ENCODE peak calls at places on chromosomes 1 and 21, in eight cellular contexts. R is posterior cingulate gyrus; G is hepatic stellate cell; B is RWPE2; I is GM04503; Y is heart right ventricle; A is occipital lobe; S is activated naive CD4-positive, alpha-beta T cell treated with anti-CD3 and anti-CD28 coated beads, Interleukin-2, amount 50 U/mL, for 72 hours. X is an unnamed sample.

GRCh38 chr1:231776006-231776707 is 149.6 kb downstream of the DISC1 start:
- DNase-seq in R (no peak), G (peak; percentile 72), B (no peak), I (peak; percentile 79), Y (no peak), A (no peak), S (no peak), X (peak; percentile 23)

GRCh38 chr1:31952825-31953220 is 14.7 kb upstream of the PTP4A2 start:
- DNase-seq in R (no peak), G (no peak), B (no peak), I (no peak), Y (no peak), A (no peak), S (no peak), X (no peak)

GRCh38 chr21:41769106-41769505 is 2.3 kb upstream of the RIPK4 start:
- DNase-seq in R (no peak), G (no peak), B (no peak), I (no peak), Y (no peak), A (no peak), S (no peak), X (no peak)

GRCh38 chr1:1287288-1288110 is 7.3 kb downstream of the SCNN1D start:
- DNase-seq in R (no peak), G (no peak), B (no peak), I (no peak), Y (peak; percentile 7), A (no peak), S (no peak), X (peak; percentile 31)

GRCh38 chr1:229664133-229664689 is 38.2 kb downstream of the URB2 start:
- DNase-seq in R (peak; percentile 54), G (no peak), B (peak; percentile 45), I (no peak), Y (peak; percentile 13), A (no peak), S (peak; percentile 93), X (no peak)

GRCh38 chr1:93178418-93178817 is 1.8 kb downstream of the TMED5 start:
- DNase-seq in R (no peak), G (no peak), B (no peak), I (no peak), Y (no peak), A (no peak), S (no peak), X (no peak)

GRCh38 chr1:109370712-109371270 is 26.9 kb downstream of the SORT1 start:
- DNase-seq in R (no peak), G (peak; percentile 76), B (no peak), I (peak; percentile 80), Y (no peak), A (no peak), S (no peak), X (no peak)

GRCh38 chr1:119367332-119368124 is 1.1 kb upstream of the HAO2 start:
- DNase-seq in R (no peak), G (peak; percentile 38), B (no peak), I (no peak), Y (no peak), A (no peak), S (no peak), X (no peak)

GRCh38 chr1:234286206-234286605 is 87.0 kb upstream of the COA6 start:
- DNase-seq in R (no peak), G (no peak), B (no peak), I (no peak), Y (no peak), A (no peak), S (no peak), X (no peak)

GRCh38 chr1:51555866-51556619 is 37.0 kb upstream of the EPS15 start:
- DNase-seq in R (no peak), G (peak; percentile 44), B (no peak), I (no peak), Y (no peak), A (no peak), S (no peak), X (no peak)

GRCh38 chr1:31238986-31239613 is 587 bp downstream of the NKAIN1 start:
- DNase-seq in R (peak; percentile 58), G (no peak), B (no peak), I (no peak), Y (no peak), A (peak; percentile 26), S (no peak), X (peak; percentile 82)

GRCh38 chr1:171653796-171654704 is 1.6 kb upstream of the MYOC start:
- DNase-seq in R (no peak), G (peak; percentile 27), B (no peak), I (peak; percentile 75), Y (no peak), A (no peak), S (no peak), X (no peak)

GRCh38 chr1:18807334-18808063 is 52.0 kb downstream of the TAS1R2 start:
- DNase-seq in R (no peak), G (no peak), B (no peak), I (no peak), Y (no peak), A (no peak), S (no peak), X (no peak)

GRCh38 chr1:98723574-98723973 is 62.1 kb downstream of the SNX7 start:
- DNase-seq in R (no peak), G (no peak), B (no peak), I (no peak), Y (no peak), A (no peak), S (no peak), X (peak; percentile 19)

GRCh38 chr1:41704189-41704588 is 214.5 kb downstream of the HIVEP3 start:
- DNase-seq in R (no peak), G (no peak), B (no peak), I (no peak), Y (no peak), A (no peak), S (no peak), X (peak; percentile 37)

GRCh38 chr1:41670558-41670957 is 186.1 kb upstream of the EDN2 start:
- DNase-seq in R (no peak), G (peak; percentile 87), B (no peak), I (no peak), Y (no peak), A (peak; percentile 31), S (no peak), X (no peak)

GRCh38 chr21:32474179-32475059 is 61.9 kb downstream of the EVA1C start:
- DNase-seq in R (no peak), G (no peak), B (no peak), I (no peak), Y (no peak), A (no peak), S (no peak), X (no peak)

GRCh38 chr1:2906105-2906504 is 104.6 kb upstream of the TTC34 start:
- DNase-seq in R (peak; percentile 56), G (no peak), B (no peak), I (no peak), Y (peak; percentile 25), A (peak; percentile 11), S (no peak), X (peak; percentile 38)

GRCh38 chr1:55670331-55671082 is 455.3 kb upstream of the USP24 start:
- DNase-seq in R (no peak), G (no peak), B (no peak), I (no peak), Y (no peak), A (no peak), S (no peak), X (no peak)